ENCODE peak calls at places on chromosomes 5 and 9, in nine cellular contexts. One of them, this sample, is unnamed.

GRCh38 chr5:93789173-93790070 is 48.0 kb upstream of the POU5F2 start:
- DNase-seq in EH: peak
- DNase-seq in IMR-90: peak
- DNase-seq in BJ: peak
- DNase-seq in iPS DF 19.7: no peak
- DNase-seq in kidney: no peak
- DNase-seq in SW480: peak
- DNase-seq in brain microvascular endothelial cell: peak
- DNase-seq in head of caudate nucleus: no peak
- DNase-seq in this sample: no peak

GRCh38 chr5:132907161-132907560 is 33.7 kb downstream of the LEAP2 start:
- DNase-seq in EH: no peak
- DNase-seq in IMR-90: peak
- DNase-seq in BJ: no peak
- DNase-seq in iPS DF 19.7: no peak
- DNase-seq in kidney: no peak
- DNase-seq in SW480: no peak
- DNase-seq in brain microvascular endothelial cell: no peak
- DNase-seq in head of caudate nucleus: no peak
- DNase-seq in this sample: no peak

GRCh38 chr9:111588846-111589245 is 10.6 kb downstream of the PTGR1 start:
- DNase-seq in EH: peak
- DNase-seq in IMR-90: no peak
- DNase-seq in BJ: no peak
- DNase-seq in iPS DF 19.7: no peak
- DNase-seq in kidney: no peak
- DNase-seq in SW480: no peak
- DNase-seq in brain microvascular endothelial cell: no peak
- DNase-seq in head of caudate nucleus: no peak
- DNase-seq in this sample: no peak

GRCh38 chr9:38160613-38161215 is 91.7 kb upstream of the SHB start:
- DNase-seq in EH: peak
- DNase-seq in IMR-90: peak
- DNase-seq in BJ: no peak
- DNase-seq in iPS DF 19.7: peak
- DNase-seq in kidney: no peak
- DNase-seq in SW480: peak
- DNase-seq in brain microvascular endothelial cell: peak
- DNase-seq in head of caudate nucleus: peak
- DNase-seq in this sample: no peak

GRCh38 chr5:140567136-140567818 is 2.6 kb downstream of the SLC35A4 start:
- DNase-seq in EH: no peak
- DNase-seq in IMR-90: no peak
- DNase-seq in BJ: no peak
- DNase-seq in iPS DF 19.7: no peak
- DNase-seq in kidney: peak
- DNase-seq in SW480: no peak
- DNase-seq in brain microvascular endothelial cell: no peak
- DNase-seq in head of caudate nucleus: no peak
- DNase-seq in this sample: no peak

GRCh38 chr5:111364992-111365391 is 140.8 kb downstream of the CAMK4 start:
- DNase-seq in EH: peak
- DNase-seq in IMR-90: peak
- DNase-seq in BJ: no peak
- DNase-seq in iPS DF 19.7: no peak
- DNase-seq in kidney: no peak
- DNase-seq in SW480: no peak
- DNase-seq in brain microvascular endothelial cell: peak
- DNase-seq in head of caudate nucleus: no peak
- DNase-seq in this sample: no peak

GRCh38 chr5:80540691-80541090 is 29.4 kb downstream of the ANKRD34B start:
- DNase-seq in EH: no peak
- DNase-seq in IMR-90: no peak
- DNase-seq in BJ: no peak
- DNase-seq in iPS DF 19.7: no peak
- DNase-seq in kidney: no peak
- DNase-seq in SW480: no peak
- DNase-seq in brain microvascular endothelial cell: no peak
- DNase-seq in head of caudate nucleus: no peak
- DNase-seq in this sample: no peak

GRCh38 chr9:105959491-105959890 is 265.1 kb downstream of the TMEM38B start:
- DNase-seq in EH: no peak
- DNase-seq in IMR-90: no peak
- DNase-seq in BJ: no peak
- DNase-seq in iPS DF 19.7: no peak
- DNase-seq in kidney: no peak
- DNase-seq in SW480: no peak
- DNase-seq in brain microvascular endothelial cell: no peak
- DNase-seq in head of caudate nucleus: no peak
- DNase-seq in this sample: no peak

GRCh38 chr9:72826954-72827953 is 125.6 kb downstream of the ALDH1A1 start:
- DNase-seq in EH: no peak
- DNase-seq in IMR-90: no peak
- DNase-seq in BJ: no peak
- DNase-seq in iPS DF 19.7: no peak
- DNase-seq in kidney: no peak
- DNase-seq in SW480: no peak
- DNase-seq in brain microvascular endothelial cell: no peak
- DNase-seq in head of caudate nucleus: no peak
- DNase-seq in this sample: no peak

GRCh38 chr5:92332039-92332438 is 948.9 kb upstream of the ARRDC3 start:
- DNase-seq in EH: peak
- DNase-seq in IMR-90: peak
- DNase-seq in BJ: peak
- DNase-seq in iPS DF 19.7: no peak
- DNase-seq in kidney: no peak
- DNase-seq in SW480: no peak
- DNase-seq in brain microvascular endothelial cell: no peak
- DNase-seq in head of caudate nucleus: no peak
- DNase-seq in this sample: no peak

GRCh38 chr5:76082790-76083554 is at the start of gene SV2C:
- DNase-seq in EH: peak
- DNase-seq in IMR-90: no peak
- DNase-seq in BJ: no peak
- DNase-seq in iPS DF 19.7: no peak
- DNase-seq in kidney: peak
- DNase-seq in SW480: peak
- DNase-seq in brain microvascular endothelial cell: no peak
- DNase-seq in head of caudate nucleus: peak
- DNase-seq in this sample: peak

GRCh38 chr5:142690641-142691040 is 4.8 kb upstream of the FGF1 start:
- DNase-seq in EH: no peak
- DNase-seq in IMR-90: no peak
- DNase-seq in BJ: no peak
- DNase-seq in iPS DF 19.7: no peak
- DNase-seq in kidney: no peak
- DNase-seq in SW480: no peak
- DNase-seq in brain microvascular endothelial cell: no peak
- DNase-seq in head of caudate nucleus: no peak
- DNase-seq in this sample: no peak

GRCh38 chr9:4081549-4081895 is 218.3 kb downstream of the GLIS3 start:
- DNase-seq in EH: peak
- DNase-seq in IMR-90: peak
- DNase-seq in BJ: no peak
- DNase-seq in iPS DF 19.7: no peak
- DNase-seq in kidney: no peak
- DNase-seq in SW480: no peak
- DNase-seq in brain microvascular endothelial cell: no peak
- DNase-seq in head of caudate nucleus: no peak
- DNase-seq in this sample: no peak

GRCh38 chr5:56783261-56783660 is 32.1 kb upstream of the MAP3K1 start:
- DNase-seq in EH: no peak
- DNase-seq in IMR-90: no peak
- DNase-seq in BJ: no peak
- DNase-seq in iPS DF 19.7: no peak
- DNase-seq in kidney: no peak
- DNase-seq in SW480: no peak
- DNase-seq in brain microvascular endothelial cell: no peak
- DNase-seq in head of caudate nucleus: no peak
- DNase-seq in this sample: no peak

GRCh38 chr9:13205824-13206223 is 73.7 kb downstream of the MPDZ start:
- DNase-seq in EH: peak
- DNase-seq in IMR-90: no peak
- DNase-seq in BJ: no peak
- DNase-seq in iPS DF 19.7: no peak
- DNase-seq in kidney: no peak
- DNase-seq in SW480: no peak
- DNase-seq in brain microvascular endothelial cell: no peak
- DNase-seq in head of caudate nucleus: no peak
- DNase-seq in this sample: no peak

GRCh38 chr9:113558632-113559502 is 95.3 kb downstream of the RGS3 start:
- DNase-seq in EH: peak
- DNase-seq in IMR-90: peak
- DNase-seq in BJ: no peak
- DNase-seq in iPS DF 19.7: no peak
- DNase-seq in kidney: peak
- DNase-seq in SW480: no peak
- DNase-seq in brain microvascular endothelial cell: peak
- DNase-seq in head of caudate nucleus: peak
- DNase-seq in this sample: peak

GRCh38 chr5:55227738-55228430 is 769 bp upstream of the MCIDAS start:
- DNase-seq in EH: no peak
- DNase-seq in IMR-90: no peak
- DNase-seq in BJ: no peak
- DNase-seq in iPS DF 19.7: no peak
- DNase-seq in kidney: no peak
- DNase-seq in SW480: no peak
- DNase-seq in brain microvascular endothelial cell: no peak
- DNase-seq in head of caudate nucleus: no peak
- DNase-seq in this sample: no peak

GRCh38 chr5:178770621-178771020 is 40.2 kb upstream of the ZNF354A start:
- DNase-seq in EH: no peak
- DNase-seq in IMR-90: no peak
- DNase-seq in BJ: no peak
- DNase-seq in iPS DF 19.7: no peak
- DNase-seq in kidney: no peak
- DNase-seq in SW480: no peak
- DNase-seq in brain microvascular endothelial cell: no peak
- DNase-seq in head of caudate nucleus: no peak
- DNase-seq in this sample: no peak

GRCh38 chr5:41334758-41335157 is 121.4 kb upstream of the C6 start:
- DNase-seq in EH: peak
- DNase-seq in IMR-90: peak
- DNase-seq in BJ: no peak
- DNase-seq in iPS DF 19.7: peak
- DNase-seq in kidney: no peak
- DNase-seq in SW480: no peak
- DNase-seq in brain microvascular endothelial cell: no peak
- DNase-seq in head of caudate nucleus: peak
- DNase-seq in this sample: no peak

GRCh38 chr5:56206126-56206525 is 27.0 kb downstream of the ANKRD55 start:
- DNase-seq in EH: peak
- DNase-seq in IMR-90: peak
- DNase-seq in BJ: peak
- DNase-seq in iPS DF 19.7: no peak
- DNase-seq in kidney: no peak
- DNase-seq in SW480: no peak
- DNase-seq in brain microvascular endothelial cell: peak
- DNase-seq in head of caudate nucleus: no peak
- DNase-seq in this sample: no peak

GRCh38 chr5:137516251-137516797 is 17.2 kb upstream of the SPOCK1 start:
- DNase-seq in EH: no peak
- DNase-seq in IMR-90: no peak
- DNase-seq in BJ: no peak
- DNase-seq in iPS DF 19.7: no peak
- DNase-seq in kidney: no peak
- DNase-seq in SW480: no peak
- DNase-seq in brain microvascular endothelial cell: no peak
- DNase-seq in head of caudate nucleus: no peak
- DNase-seq in this sample: no peak

GRCh38 chr9:134198771-134199170 is 34.4 kb upstream of the RNU6ATAC start:
- DNase-seq in EH: no peak
- DNase-seq in IMR-90: no peak
- DNase-seq in BJ: no peak
- DNase-seq in iPS DF 19.7: no peak
- DNase-seq in kidney: peak
- DNase-seq in SW480: no peak
- DNase-seq in brain microvascular endothelial cell: no peak
- DNase-seq in head of caudate nucleus: no peak
- DNase-seq in this sample: no peak

GRCh38 chr5:116577064-116577788 is 2.6 kb upstream of the SEMA6A start:
- DNase-seq in EH: no peak
- DNase-seq in IMR-90: no peak
- DNase-seq in BJ: no peak
- DNase-seq in iPS DF 19.7: no peak
- DNase-seq in kidney: no peak
- DNase-seq in SW480: no peak
- DNase-seq in brain microvascular endothelial cell: no peak
- DNase-seq in head of caudate nucleus: no peak
- DNase-seq in this sample: no peak

GRCh38 chr5:3022665-3023064 is 271.2 kb upstream of the IRX2 start:
- DNase-seq in EH: no peak
- DNase-seq in IMR-90: no peak
- DNase-seq in BJ: no peak
- DNase-seq in iPS DF 19.7: no peak
- DNase-seq in kidney: no peak
- DNase-seq in SW480: no peak
- DNase-seq in brain microvascular endothelial cell: no peak
- DNase-seq in head of caudate nucleus: no peak
- DNase-seq in this sample: no peak

GRCh38 chr9:5767968-5768932 is 64.7 kb downstream of the ERMP1 start:
- DNase-seq in EH: peak
- DNase-seq in IMR-90: no peak
- DNase-seq in BJ: no peak
- DNase-seq in iPS DF 19.7: no peak
- DNase-seq in kidney: no peak
- DNase-seq in SW480: no peak
- DNase-seq in brain microvascular endothelial cell: no peak
- DNase-seq in head of caudate nucleus: no peak
- DNase-seq in this sample: no peak

GRCh38 chr5:179475211-179475840 is 75.0 kb upstream of the RUFY1 start:
- DNase-seq in EH: no peak
- DNase-seq in IMR-90: no peak
- DNase-seq in BJ: no peak
- DNase-seq in iPS DF 19.7: no peak
- DNase-seq in kidney: no peak
- DNase-seq in SW480: no peak
- DNase-seq in brain microvascular endothelial cell: peak
- DNase-seq in head of caudate nucleus: no peak
- DNase-seq in this sample: peak

GRCh38 chr5:88827997-88828396 is 55.0 kb downstream of the MEF2C start:
- DNase-seq in EH: peak
- DNase-seq in IMR-90: peak
- DNase-seq in BJ: no peak
- DNase-seq in iPS DF 19.7: no peak
- DNase-seq in kidney: no peak
- DNase-seq in SW480: peak
- DNase-seq in brain microvascular endothelial cell: no peak
- DNase-seq in head of caudate nucleus: no peak
- DNase-seq in this sample: no peak

GRCh38 chr5:43073597-43074546 is 33.8 kb upstream of the ANXA2R start:
- DNase-seq in EH: peak
- DNase-seq in IMR-90: peak
- DNase-seq in BJ: no peak
- DNase-seq in iPS DF 19.7: no peak
- DNase-seq in kidney: no peak
- DNase-seq in SW480: peak
- DNase-seq in brain microvascular endothelial cell: peak
- DNase-seq in head of caudate nucleus: no peak
- DNase-seq in this sample: no peak

GRCh38 chr5:142063878-142064331 is 44.7 kb upstream of the NDFIP1 start:
- DNase-seq in EH: peak
- DNase-seq in IMR-90: peak
- DNase-seq in BJ: no peak
- DNase-seq in iPS DF 19.7: peak
- DNase-seq in kidney: peak
- DNase-seq in SW480: no peak
- DNase-seq in brain microvascular endothelial cell: peak
- DNase-seq in head of caudate nucleus: peak
- DNase-seq in this sample: peak

GRCh38 chr9:11992866-11993265 is 700.3 kb upstream of the TYRP1 start:
- DNase-seq in EH: no peak
- DNase-seq in IMR-90: no peak
- DNase-seq in BJ: no peak
- DNase-seq in iPS DF 19.7: no peak
- DNase-seq in kidney: no peak
- DNase-seq in SW480: no peak
- DNase-seq in brain microvascular endothelial cell: no peak
- DNase-seq in head of caudate nucleus: no peak
- DNase-seq in this sample: no peak

GRCh38 chr5:149959406-149960236 is 937 bp upstream of the SLC26A2 start:
- DNase-seq in EH: peak
- DNase-seq in IMR-90: peak
- DNase-seq in BJ: no peak
- DNase-seq in iPS DF 19.7: no peak
- DNase-seq in kidney: no peak
- DNase-seq in SW480: peak
- DNase-seq in brain microvascular endothelial cell: peak
- DNase-seq in head of caudate nucleus: no peak
- DNase-seq in this sample: no peak